ENCODE peak calls at places on chromosome 18, in eight cellular contexts. H is GM13977, N is OCI-M1, G is AG09319, E is NT2/D1, Z is NCI-H446 treated with DMSO at 0.1 percent for 48 hours, B is stromal cell of bone marrow, V is testis. L is an unnamed sample.

GRCh38 chr18:58645398-58645797 is 16.5 kb upstream of the ALPK2 start:
- DNase-seq in H (no peak), N (no peak), G (no peak), E (no peak), Z (no peak), B (peak; percentile 20), V (no peak), L (no peak)

GRCh38 chr18:77165489-77166415 is 33.2 kb upstream of the MBP start:
- DNase-seq in H (no peak), N (no peak), G (peak; percentile 29), E (no peak), Z (no peak), B (peak; percentile 46), V (no peak), L (no peak)

GRCh38 chr18:5628512-5629255 is 84.9 kb upstream of the EPB41L3 start:
- DNase-seq in H (peak; percentile 61), N (no peak), G (no peak), E (no peak), Z (no peak), B (no peak), V (peak; percentile 45), L (no peak)

GRCh38 chr18:49114556-49114955 is 163.8 kb upstream of the SMAD7 start:
- DNase-seq in H (no peak), N (no peak), G (no peak), E (no peak), Z (no peak), B (no peak), V (no peak), L (no peak)

GRCh38 chr18:60022671-60023276 is 123.0 kb downstream of the PMAIP1 start:
- DNase-seq in H (no peak), N (no peak), G (no peak), E (no peak), Z (no peak), B (no peak), V (no peak), L (no peak)

GRCh38 chr18:79522451-79523220 is 126.9 kb downstream of the NFATC1 start:
- DNase-seq in H (no peak), N (no peak), G (no peak), E (no peak), Z (no peak), B (no peak), V (peak; percentile 13), L (no peak)

GRCh38 chr18:6055711-6056110 is 160.4 kb upstream of the TMEM200C start:
- DNase-seq in H (no peak), N (no peak), G (peak; percentile 11), E (no peak), Z (no peak), B (peak; percentile 33), V (no peak), L (peak; percentile 13)

GRCh38 chr18:80035997-80036396 is 1.8 kb downstream of the RBFA start:
- DNase-seq in H (no peak), N (peak; percentile 21), G (no peak), E (no peak), Z (no peak), B (no peak), V (no peak), L (no peak)

GRCh38 chr18:56374005-56374655 is 264.3 kb downstream of the TXNL1 start:
- DNase-seq in H (no peak), N (peak; percentile 38), G (no peak), E (no peak), Z (no peak), B (peak; percentile 25), V (no peak), L (no peak)

GRCh38 chr18:33210575-33211189 is 229.8 kb downstream of the CCDC178 start:
- DNase-seq in H (no peak), N (peak; percentile 77), G (no peak), E (peak; percentile 18), Z (no peak), B (no peak), V (no peak), L (peak; percentile 21)